ENCODE peak calls at places on chromosomes 16 and 17, in seven cellular contexts. N, Q, J, L, V, A and Z are unnamed samples.

GRCh38 chr17:7294614-7295153 is at the start of gene YBX2:
- DNase-seq in L (no peak), N (peak), A (no peak), J (peak), V (peak), Q (peak), Z (peak)

GRCh38 chr17:68200689-68201424 is 47.0 kb upstream of the AMZ2 start:
- DNase-seq in N (peak), Q (peak), V (peak), A (peak), L (peak), J (peak), Z (peak)

GRCh38 chr16:3362931-3363330 is 7.2 kb downstream of the OR2C1 start:
- DNase-seq in V (no peak), Q (no peak), L (no peak), N (no peak), A (no peak), J (no peak), Z (no peak)

GRCh38 chr16:69131167-69131748 is 1.1 kb downstream of the CHTF8 start:
- DNase-seq in Q (peak), V (peak), L (peak), J (peak), A (no peak), N (peak), Z (no peak)

GRCh38 chr17:38551121-38551520 is 54.6 kb downstream of the SRCIN1 start:
- DNase-seq in A (no peak), Q (no peak), L (no peak), J (no peak), V (no peak), N (no peak), Z (no peak)

GRCh38 chr16:67800252-67801046 is 5.9 kb downstream of the RANBP10 start:
- DNase-seq in V (no peak), L (no peak), Q (peak), N (no peak), J (no peak), A (no peak), Z (no peak)

GRCh38 chr16:72637306-72637705 is 410.6 kb downstream of the ZFHX3 start:
- DNase-seq in J (peak), V (no peak), A (no peak), Q (peak), L (no peak), N (peak), Z (no peak)

GRCh38 chr16:61836804-61837398 is 199.3 kb downstream of the CDH8 start:
- DNase-seq in L (peak), V (no peak), N (no peak), J (peak), A (no peak), Q (no peak), Z (no peak)

GRCh38 chr16:13631213-13631767 is 288.7 kb upstream of the ERCC4 start:
- DNase-seq in N (no peak), J (peak), V (no peak), L (no peak), Q (no peak), A (no peak), Z (no peak)

GRCh38 chr16:13634253-13634652 is 285.7 kb upstream of the ERCC4 start:
- DNase-seq in L (no peak), J (no peak), Q (no peak), N (no peak), A (no peak), V (no peak), Z (no peak)

GRCh38 chr16:13634921-13635320 is 285.0 kb upstream of the ERCC4 start:
- DNase-seq in A (no peak), L (no peak), N (no peak), Q (no peak), J (no peak), V (no peak), Z (no peak)

GRCh38 chr16:13631916-13632315 is 288.0 kb upstream of the ERCC4 start:
- DNase-seq in L (no peak), N (no peak), V (no peak), Q (no peak), A (no peak), J (peak), Z (no peak)

GRCh38 chr16:13633381-13633861 is 286.5 kb upstream of the ERCC4 start:
- DNase-seq in N (no peak), J (peak), A (no peak), L (no peak), V (no peak), Q (no peak), Z (no peak)
- H3K23ac ChIP-seq in N (no peak), J (no peak), A (no peak), L (no peak), V (no peak), Q (no peak), Z (no peak)

DNA sequence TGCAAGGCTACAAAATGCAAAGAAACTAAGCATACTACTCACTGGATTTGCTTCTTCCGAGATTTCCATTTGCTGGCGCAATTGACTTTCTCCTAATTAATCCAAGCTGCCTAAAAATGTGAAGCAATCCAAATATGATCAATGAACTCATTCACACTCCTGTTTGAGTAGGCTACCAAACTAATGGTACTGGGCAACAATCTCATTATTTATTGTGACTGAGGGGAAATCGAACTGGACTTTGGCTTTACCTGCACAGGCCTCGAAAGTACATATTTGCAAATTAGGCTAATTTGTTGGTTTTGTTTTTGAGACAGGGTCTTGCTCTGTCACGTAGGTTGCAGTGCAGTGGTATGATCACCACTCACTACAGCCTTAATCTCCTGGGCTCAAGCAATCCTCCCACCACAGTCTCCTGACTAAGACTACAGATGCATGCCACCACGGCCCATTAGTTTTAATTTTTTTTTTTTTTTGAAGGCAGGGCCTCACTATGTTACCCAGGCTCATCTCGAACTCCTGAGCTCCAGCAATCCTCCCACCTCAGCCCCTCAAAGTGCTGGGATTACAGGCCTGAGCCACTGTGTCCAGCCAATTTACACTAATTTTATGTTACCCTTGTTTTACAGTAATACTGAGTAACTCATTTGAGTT is 2.6 kb downstream of the ERI2 start:
- DNase-seq in N (no peak), V (no peak), L (no peak), Q (no peak), J (no peak), A (no peak), Z (no peak)
- H3K4me2 ChIP-seq in N (no peak), V (no peak), L (no peak), Q (no peak), J (no peak), A (no peak), Z (no peak)

GRCh38 chr17:1597861-1598342 is 30.7 kb downstream of the SLC43A2 start:
- DNase-seq in J (no peak), L (no peak), V (no peak), Q (no peak), A (no peak), N (no peak), Z (peak)
- H2AK5ac ChIP-seq in J (no peak), L (no peak), V (no peak), Q (no peak), A (no peak), N (no peak), Z (peak)

GRCh38 chr17:31532161-31532515 is 140.7 kb downstream of the RAB11FIP4 start:
- DNase-seq in V (no peak), A (no peak), N (no peak), L (no peak), J (no peak), Q (no peak), Z (no peak)
- H3K23ac ChIP-seq in V (no peak), A (no peak), N (no peak), L (no peak), J (no peak), Q (no peak), Z (no peak)

GRCh38 chr16:9035986-9036385 is 55.5 kb upstream of the HAPSTR1 start:
- DNase-seq in N (no peak), V (no peak), L (no peak), A (no peak), Q (no peak), J (no peak), Z (peak)

GRCh38 chr16:9042943-9043680 is 48.3 kb upstream of the HAPSTR1 start:
- DNase-seq in J (no peak), N (peak), Q (peak), V (no peak), A (no peak), L (no peak), Z (no peak)

GRCh38 chr16:9040766-9041430 is 50.5 kb upstream of the HAPSTR1 start:
- DNase-seq in J (no peak), N (no peak), Q (no peak), V (no peak), L (no peak), A (no peak), Z (no peak)

GRCh38 chr16:9042533-9042932 is 48.9 kb upstream of the HAPSTR1 start:
- DNase-seq in L (no peak), Q (no peak), N (no peak), A (no peak), J (no peak), V (no peak), Z (no peak)

GRCh38 chr16:9039208-9039607 is 52.2 kb upstream of the HAPSTR1 start:
- DNase-seq in A (no peak), Q (peak), J (peak), V (no peak), N (peak), L (no peak), Z (no peak)
- H3K4me2 ChIP-seq in A (no peak), Q (no peak), J (no peak), V (no peak), N (no peak), L (no peak), Z (no peak)

DNA sequence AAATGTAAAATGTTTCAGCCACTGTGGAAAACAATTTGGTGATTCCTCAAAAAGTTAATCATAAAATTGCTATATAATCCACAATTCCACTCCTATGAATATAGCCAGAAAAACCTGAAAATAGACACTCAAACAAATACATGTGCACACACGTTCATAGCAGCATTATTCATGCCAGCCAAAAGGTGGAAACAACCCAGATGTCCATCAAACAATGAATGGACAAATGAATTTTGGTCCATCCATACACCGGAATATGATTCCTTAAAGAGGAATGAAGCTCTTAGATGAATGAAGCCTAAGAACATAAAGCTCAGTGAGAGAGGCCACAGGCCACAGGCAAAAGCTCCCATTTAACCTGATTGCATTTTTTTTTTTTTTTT is 114.6 kb upstream of the TNRC6C start:
- DNase-seq in J (no peak), A (no peak), L (no peak), V (no peak), Q (no peak), N (no peak), Z (no peak)
- H2AK5ac ChIP-seq in J (no peak), A (no peak), L (no peak), V (no peak), Q (no peak), N (no peak), Z (no peak)